ENCODE peak calls at places on chromosomes 16 and 17, in seven cellular contexts. One of them, this sample, is unnamed.

GRCh38 chr16:76614255-76614654 is 337.1 kb downstream of the CNTNAP4 start:
- DNase-seq in NB4: no peak
- DNase-seq in AG10803: no peak
- DNase-seq in brain microvascular endothelial cell: no peak
- DNase-seq in HFF-Myc: no peak
- DNase-seq in fibroblast of mammary gland: no peak
- DNase-seq in epithelial cell of proximal tubule: no peak
- DNase-seq in this sample: no peak

GRCh38 chr17:78255953-78256704 is 24.7 kb downstream of the TMEM235 start:
- DNase-seq in NB4: no peak
- DNase-seq in AG10803: no peak
- DNase-seq in brain microvascular endothelial cell: no peak
- DNase-seq in HFF-Myc: no peak
- DNase-seq in fibroblast of mammary gland: no peak
- DNase-seq in epithelial cell of proximal tubule: no peak
- DNase-seq in this sample: no peak

GRCh38 chr17:77548967-77549366 is 408.2 kb downstream of the SEC14L1 start:
- DNase-seq in NB4: peak
- DNase-seq in AG10803: no peak
- DNase-seq in brain microvascular endothelial cell: no peak
- DNase-seq in HFF-Myc: no peak
- DNase-seq in fibroblast of mammary gland: no peak
- DNase-seq in epithelial cell of proximal tubule: no peak
- DNase-seq in this sample: no peak

GRCh38 chr16:57628008-57628781 is at the start of gene ADGRG1:
- DNase-seq in NB4: peak
- DNase-seq in AG10803: peak
- DNase-seq in brain microvascular endothelial cell: peak
- DNase-seq in HFF-Myc: peak
- DNase-seq in fibroblast of mammary gland: peak
- DNase-seq in epithelial cell of proximal tubule: peak
- DNase-seq in this sample: peak

GRCh38 chr17:11980813-11981212 is 16.5 kb downstream of the ZNF18 start:
- DNase-seq in NB4: peak
- DNase-seq in AG10803: no peak
- DNase-seq in brain microvascular endothelial cell: peak
- DNase-seq in HFF-Myc: no peak
- DNase-seq in fibroblast of mammary gland: peak
- DNase-seq in epithelial cell of proximal tubule: no peak
- DNase-seq in this sample: peak

GRCh38 chr17:77428020-77428781 is 287.4 kb downstream of the SEC14L1 start:
- DNase-seq in NB4: peak
- DNase-seq in AG10803: no peak
- DNase-seq in brain microvascular endothelial cell: no peak
- DNase-seq in HFF-Myc: no peak
- DNase-seq in fibroblast of mammary gland: no peak
- DNase-seq in epithelial cell of proximal tubule: no peak
- DNase-seq in this sample: no peak

GRCh38 chr16:85400305-85401205 is 212.6 kb upstream of the GSE1 start:
- DNase-seq in NB4: no peak
- DNase-seq in AG10803: no peak
- DNase-seq in brain microvascular endothelial cell: no peak
- DNase-seq in HFF-Myc: no peak
- DNase-seq in fibroblast of mammary gland: no peak
- DNase-seq in epithelial cell of proximal tubule: no peak
- DNase-seq in this sample: no peak

GRCh38 chr17:54891176-54891821 is 9.4 kb upstream of the TOM1L1 start:
- DNase-seq in NB4: peak
- DNase-seq in AG10803: peak
- DNase-seq in brain microvascular endothelial cell: peak
- DNase-seq in HFF-Myc: peak
- DNase-seq in fibroblast of mammary gland: peak
- DNase-seq in epithelial cell of proximal tubule: no peak
- DNase-seq in this sample: peak

GRCh38 chr16:46859719-46860152 is 24.4 kb upstream of the GPT2 start:
- DNase-seq in NB4: peak
- DNase-seq in AG10803: peak
- DNase-seq in brain microvascular endothelial cell: peak
- DNase-seq in HFF-Myc: no peak
- DNase-seq in fibroblast of mammary gland: peak
- DNase-seq in epithelial cell of proximal tubule: peak
- DNase-seq in this sample: peak

GRCh38 chr16:89612415-89612814 is 1.0 kb upstream of the DPEP1 start:
- DNase-seq in NB4: no peak
- DNase-seq in AG10803: no peak
- DNase-seq in brain microvascular endothelial cell: no peak
- DNase-seq in HFF-Myc: no peak
- DNase-seq in fibroblast of mammary gland: no peak
- DNase-seq in epithelial cell of proximal tubule: no peak
- DNase-seq in this sample: no peak

GRCh38 chr16:75789237-75789636 is 62.9 kb upstream of the CPHXL start:
- DNase-seq in NB4: peak
- DNase-seq in AG10803: peak
- DNase-seq in brain microvascular endothelial cell: peak
- DNase-seq in HFF-Myc: peak
- DNase-seq in fibroblast of mammary gland: peak
- DNase-seq in epithelial cell of proximal tubule: no peak
- DNase-seq in this sample: peak

GRCh38 chr17:58245428-58246103 is 7.2 kb downstream of the LPO start:
- DNase-seq in NB4: no peak
- DNase-seq in AG10803: no peak
- DNase-seq in brain microvascular endothelial cell: no peak
- DNase-seq in HFF-Myc: no peak
- DNase-seq in fibroblast of mammary gland: peak
- DNase-seq in epithelial cell of proximal tubule: no peak
- DNase-seq in this sample: peak

GRCh38 chr17:82304826-82305726 is 12.3 kb downstream of the CD7 start:
- DNase-seq in NB4: no peak
- DNase-seq in AG10803: no peak
- DNase-seq in brain microvascular endothelial cell: no peak
- DNase-seq in HFF-Myc: no peak
- DNase-seq in fibroblast of mammary gland: no peak
- DNase-seq in epithelial cell of proximal tubule: no peak
- DNase-seq in this sample: no peak

GRCh38 chr17:82134101-82134500 is 36.1 kb upstream of the FASN start:
- DNase-seq in NB4: no peak
- DNase-seq in AG10803: peak
- DNase-seq in brain microvascular endothelial cell: no peak
- DNase-seq in HFF-Myc: no peak
- DNase-seq in fibroblast of mammary gland: peak
- DNase-seq in epithelial cell of proximal tubule: no peak
- DNase-seq in this sample: no peak

GRCh38 chr17:1966274-1967086 is 58.7 kb downstream of the RTN4RL1 start:
- DNase-seq in NB4: no peak
- DNase-seq in AG10803: peak
- DNase-seq in brain microvascular endothelial cell: no peak
- DNase-seq in HFF-Myc: peak
- DNase-seq in fibroblast of mammary gland: no peak
- DNase-seq in epithelial cell of proximal tubule: no peak
- DNase-seq in this sample: no peak

GRCh38 chr16:67841816-67842508 is at the start of gene THAP11:
- DNase-seq in NB4: peak
- DNase-seq in AG10803: peak
- DNase-seq in brain microvascular endothelial cell: peak
- DNase-seq in HFF-Myc: peak
- DNase-seq in fibroblast of mammary gland: peak
- DNase-seq in epithelial cell of proximal tubule: no peak
- DNase-seq in this sample: peak

GRCh38 chr17:74631468-74632195 is 8.1 kb upstream of the CD300E start:
- DNase-seq in NB4: peak
- DNase-seq in AG10803: peak
- DNase-seq in brain microvascular endothelial cell: no peak
- DNase-seq in HFF-Myc: no peak
- DNase-seq in fibroblast of mammary gland: peak
- DNase-seq in epithelial cell of proximal tubule: no peak
- DNase-seq in this sample: peak

GRCh38 chr16:73020409-73020884 is 27.5 kb downstream of the ZFHX3 start:
- DNase-seq in NB4: peak
- DNase-seq in AG10803: peak
- DNase-seq in brain microvascular endothelial cell: peak
- DNase-seq in HFF-Myc: peak
- DNase-seq in fibroblast of mammary gland: peak
- DNase-seq in epithelial cell of proximal tubule: peak
- DNase-seq in this sample: peak

GRCh38 chr17:31825961-31826691 is 32.9 kb downstream of the COPRS start:
- DNase-seq in NB4: no peak
- DNase-seq in AG10803: peak
- DNase-seq in brain microvascular endothelial cell: no peak
- DNase-seq in HFF-Myc: no peak
- DNase-seq in fibroblast of mammary gland: peak
- DNase-seq in epithelial cell of proximal tubule: no peak
- DNase-seq in this sample: peak

GRCh38 chr17:50920041-50920410 is 53.9 kb upstream of the TOB1 start:
- DNase-seq in NB4: no peak
- DNase-seq in AG10803: no peak
- DNase-seq in brain microvascular endothelial cell: no peak
- DNase-seq in HFF-Myc: no peak
- DNase-seq in fibroblast of mammary gland: no peak
- DNase-seq in epithelial cell of proximal tubule: no peak
- DNase-seq in this sample: no peak

GRCh38 chr16:48384305-48384981 is 770 bp downstream of the SIAH1 start:
- DNase-seq in NB4: peak
- DNase-seq in AG10803: peak
- DNase-seq in brain microvascular endothelial cell: peak
- DNase-seq in HFF-Myc: no peak
- DNase-seq in fibroblast of mammary gland: peak
- DNase-seq in epithelial cell of proximal tubule: no peak
- DNase-seq in this sample: peak

GRCh38 chr16:48381201-48381600 is 4.0 kb downstream of the SIAH1 start:
- DNase-seq in NB4: no peak
- DNase-seq in AG10803: peak
- DNase-seq in brain microvascular endothelial cell: peak
- DNase-seq in HFF-Myc: no peak
- DNase-seq in fibroblast of mammary gland: peak
- DNase-seq in epithelial cell of proximal tubule: no peak
- DNase-seq in this sample: peak

GRCh38 chr16:48383877-48384304 is 1.3 kb downstream of the SIAH1 start:
- DNase-seq in NB4: peak
- DNase-seq in AG10803: no peak
- DNase-seq in brain microvascular endothelial cell: no peak
- DNase-seq in HFF-Myc: no peak
- DNase-seq in fibroblast of mammary gland: no peak
- DNase-seq in epithelial cell of proximal tubule: no peak
- DNase-seq in this sample: no peak

GRCh38 chr16:48383204-48383876 is 1.9 kb downstream of the SIAH1 start:
- DNase-seq in NB4: no peak
- DNase-seq in AG10803: peak
- DNase-seq in brain microvascular endothelial cell: no peak
- DNase-seq in HFF-Myc: no peak
- DNase-seq in fibroblast of mammary gland: peak
- DNase-seq in epithelial cell of proximal tubule: no peak
- DNase-seq in this sample: peak

GRCh38 chr16:48382131-48382530 is 3.1 kb downstream of the SIAH1 start:
- DNase-seq in NB4: no peak
- DNase-seq in AG10803: no peak
- DNase-seq in brain microvascular endothelial cell: no peak
- DNase-seq in HFF-Myc: no peak
- DNase-seq in fibroblast of mammary gland: no peak
- DNase-seq in epithelial cell of proximal tubule: no peak
- DNase-seq in this sample: no peak
- TF ChIP-seq CTCF in NB4: no peak
- TF ChIP-seq CTCF in AG10803: no peak
- TF ChIP-seq CTCF in brain microvascular endothelial cell: no peak
- TF ChIP-seq CTCF in HFF-Myc: no peak
- TF ChIP-seq CTCF in fibroblast of mammary gland: no peak
- TF ChIP-seq CTCF in epithelial cell of proximal tubule: no peak
- TF ChIP-seq CTCF in this sample: no peak

GRCh38 chr16:30567991-30568638 is 3.4 kb downstream of the ZNF688 start:
- DNase-seq in NB4: peak
- DNase-seq in AG10803: peak
- DNase-seq in brain microvascular endothelial cell: peak
- DNase-seq in HFF-Myc: no peak
- DNase-seq in fibroblast of mammary gland: peak
- DNase-seq in epithelial cell of proximal tubule: no peak
- DNase-seq in this sample: peak
- H3K4me3 ChIP-seq in NB4: no peak
- H3K4me3 ChIP-seq in AG10803: no peak
- H3K4me3 ChIP-seq in brain microvascular endothelial cell: no peak
- H3K4me3 ChIP-seq in HFF-Myc: no peak
- H3K4me3 ChIP-seq in fibroblast of mammary gland: no peak
- H3K4me3 ChIP-seq in epithelial cell of proximal tubule: no peak
- H3K4me3 ChIP-seq in this sample: no peak

GRCh38 chr17:75764711-75765421 is at the start of gene GALK1:
- DNase-seq in NB4: peak
- DNase-seq in AG10803: peak
- DNase-seq in brain microvascular endothelial cell: peak
- DNase-seq in HFF-Myc: no peak
- DNase-seq in fibroblast of mammary gland: peak
- DNase-seq in epithelial cell of proximal tubule: no peak
- DNase-seq in this sample: peak
- TF ChIP-seq CTCF in NB4: peak
- TF ChIP-seq CTCF in AG10803: peak
- TF ChIP-seq CTCF in brain microvascular endothelial cell: peak
- TF ChIP-seq CTCF in HFF-Myc: peak
- TF ChIP-seq CTCF in fibroblast of mammary gland: peak
- TF ChIP-seq CTCF in epithelial cell of proximal tubule: peak
- TF ChIP-seq CTCF in this sample: peak

GRCh38 chr17:38897176-38897575 is 27.3 kb downstream of the LASP1 start:
- DNase-seq in NB4: no peak
- DNase-seq in AG10803: no peak
- DNase-seq in brain microvascular endothelial cell: no peak
- DNase-seq in HFF-Myc: no peak
- DNase-seq in fibroblast of mammary gland: peak
- DNase-seq in epithelial cell of proximal tubule: no peak
- DNase-seq in this sample: peak

GRCh38 chr17:38898812-38899348 is 26.5 kb upstream of the LASP1NB start:
- DNase-seq in NB4: peak
- DNase-seq in AG10803: no peak
- DNase-seq in brain microvascular endothelial cell: no peak
- DNase-seq in HFF-Myc: no peak
- DNase-seq in fibroblast of mammary gland: peak
- DNase-seq in epithelial cell of proximal tubule: no peak
- DNase-seq in this sample: no peak

GRCh38 chr17:38897671-38898290 is 27.6 kb upstream of the LASP1NB start:
- DNase-seq in NB4: no peak
- DNase-seq in AG10803: no peak
- DNase-seq in brain microvascular endothelial cell: no peak
- DNase-seq in HFF-Myc: no peak
- DNase-seq in fibroblast of mammary gland: no peak
- DNase-seq in epithelial cell of proximal tubule: no peak
- DNase-seq in this sample: no peak

GRCh38 chr17:38896373-38896954 is 26.6 kb downstream of the LASP1 start:
- DNase-seq in NB4: peak
- DNase-seq in AG10803: no peak
- DNase-seq in brain microvascular endothelial cell: no peak
- DNase-seq in HFF-Myc: no peak
- DNase-seq in fibroblast of mammary gland: peak
- DNase-seq in epithelial cell of proximal tubule: no peak
- DNase-seq in this sample: no peak

DNA sequence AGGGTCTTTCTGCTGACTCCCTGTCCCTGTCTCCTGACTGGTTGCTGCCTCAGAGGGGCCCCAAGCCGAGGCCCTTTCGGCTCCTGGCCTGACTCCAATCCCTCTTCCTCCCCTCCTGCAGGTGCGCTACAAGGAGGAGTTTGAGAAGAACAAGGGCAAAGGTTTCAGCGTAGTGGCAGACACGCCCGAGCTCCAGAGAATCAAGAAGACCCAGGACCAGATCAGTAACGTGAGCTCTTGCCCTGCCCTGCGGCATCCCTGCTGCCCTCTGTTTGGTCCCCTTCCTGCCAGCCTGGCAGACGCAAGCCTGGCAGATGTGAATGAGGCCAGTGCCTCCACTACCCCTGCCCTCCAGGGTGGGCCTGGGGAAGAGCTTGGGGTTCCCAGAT is 27.1 kb upstream of the LASP1NB start:
- DNase-seq in NB4: peak
- DNase-seq in AG10803: no peak
- DNase-seq in brain microvascular endothelial cell: no peak
- DNase-seq in HFF-Myc: no peak
- DNase-seq in fibroblast of mammary gland: no peak
- DNase-seq in epithelial cell of proximal tubule: no peak
- DNase-seq in this sample: no peak
- H3K4me3 ChIP-seq in NB4: peak
- H3K4me3 ChIP-seq in AG10803: no peak
- H3K4me3 ChIP-seq in brain microvascular endothelial cell: no peak
- H3K4me3 ChIP-seq in HFF-Myc: no peak
- H3K4me3 ChIP-seq in fibroblast of mammary gland: no peak
- H3K4me3 ChIP-seq in epithelial cell of proximal tubule: no peak
- H3K4me3 ChIP-seq in this sample: no peak

This sample was measured in fibroblast of the aortic adventitia.